ENCODE peak calls at places on chromosomes 7 and 10, in seven cellular contexts. One of them, this sample, is unnamed.

GRCh38 chr7:16564909-16565426 is 38.3 kb downstream of the LRRC72 start:
- DNase-seq in aorta: no peak
- DNase-seq in GM23248: peak; percentile 66
- DNase-seq in hepatocyte: peak; percentile 75
- DNase-seq in adipocyte: peak; percentile 84
- DNase-seq in mesendoderm: peak; percentile 79
- DNase-seq in neural progenitor cell: peak; percentile 60
- DNase-seq in this sample: no peak

GRCh38 chr7:21106296-21106732 is 319.6 kb upstream of the SP8 start:
- DNase-seq in mesendoderm: no peak
- DNase-seq in GM23248: no peak
- DNase-seq in neural progenitor cell: no peak
- DNase-seq in aorta: no peak
- DNase-seq in adipocyte: no peak
- DNase-seq in hepatocyte: no peak
- DNase-seq in this sample: no peak

GRCh38 chr10:69061305-69062161 is 26.4 kb upstream of the SRGN start:
- DNase-seq in GM23248: peak; percentile 98
- DNase-seq in adipocyte: peak; percentile 93
- DNase-seq in hepatocyte: peak; percentile 64
- DNase-seq in neural progenitor cell: no peak
- DNase-seq in aorta: no peak
- DNase-seq in mesendoderm: no peak
- DNase-seq in this sample: peak; percentile 83

GRCh38 chr10:55203874-55204273 is 402.8 kb upstream of the PCDH15 start:
- DNase-seq in aorta: no peak
- DNase-seq in adipocyte: no peak
- DNase-seq in hepatocyte: no peak
- DNase-seq in GM23248: no peak
- DNase-seq in mesendoderm: no peak
- DNase-seq in neural progenitor cell: no peak
- DNase-seq in this sample: no peak

GRCh38 chr10:119438717-119439116 is 103.8 kb downstream of the RGS10 start:
- DNase-seq in neural progenitor cell: no peak
- DNase-seq in hepatocyte: no peak
- DNase-seq in adipocyte: no peak
- DNase-seq in GM23248: no peak
- DNase-seq in aorta: no peak
- DNase-seq in mesendoderm: no peak
- DNase-seq in this sample: no peak

GRCh38 chr10:74078037-74078436 is 72.6 kb downstream of the AP3M1 start:
- DNase-seq in GM23248: peak; percentile 57
- DNase-seq in adipocyte: no peak
- DNase-seq in hepatocyte: no peak
- DNase-seq in aorta: no peak
- DNase-seq in mesendoderm: no peak
- DNase-seq in neural progenitor cell: no peak
- DNase-seq in this sample: no peak

GRCh38 chr10:557792-558328 is 131.6 kb downstream of the DIP2C start:
- DNase-seq in adipocyte: no peak
- DNase-seq in hepatocyte: no peak
- DNase-seq in neural progenitor cell: no peak
- DNase-seq in aorta: no peak
- DNase-seq in mesendoderm: peak; percentile 37
- DNase-seq in GM23248: peak; percentile 30
- DNase-seq in this sample: no peak

GRCh38 chr7:21044384-21044783 is 257.7 kb upstream of the SP8 start:
- DNase-seq in aorta: no peak
- DNase-seq in adipocyte: no peak
- DNase-seq in GM23248: no peak
- DNase-seq in neural progenitor cell: no peak
- DNase-seq in hepatocyte: no peak
- DNase-seq in mesendoderm: no peak
- DNase-seq in this sample: no peak

GRCh38 chr10:60681103-60681502 is 97.2 kb upstream of the CDK1 start:
- DNase-seq in hepatocyte: no peak
- DNase-seq in neural progenitor cell: no peak
- DNase-seq in adipocyte: no peak
- DNase-seq in mesendoderm: peak; percentile 52
- DNase-seq in aorta: no peak
- DNase-seq in GM23248: no peak
- DNase-seq in this sample: no peak

GRCh38 chr10:126101744-126102143 is 205.4 kb downstream of the FANK1 start:
- DNase-seq in adipocyte: no peak
- DNase-seq in mesendoderm: no peak
- DNase-seq in GM23248: no peak
- DNase-seq in neural progenitor cell: no peak
- DNase-seq in hepatocyte: no peak
- DNase-seq in aorta: no peak
- DNase-seq in this sample: peak; percentile 59

GRCh38 chr7:36315309-36315948 is 74.2 kb upstream of the ANLN start:
- DNase-seq in aorta: no peak
- DNase-seq in neural progenitor cell: no peak
- DNase-seq in adipocyte: no peak
- DNase-seq in mesendoderm: peak; percentile 61
- DNase-seq in GM23248: peak; percentile 23
- DNase-seq in hepatocyte: no peak
- DNase-seq in this sample: no peak

DNA sequence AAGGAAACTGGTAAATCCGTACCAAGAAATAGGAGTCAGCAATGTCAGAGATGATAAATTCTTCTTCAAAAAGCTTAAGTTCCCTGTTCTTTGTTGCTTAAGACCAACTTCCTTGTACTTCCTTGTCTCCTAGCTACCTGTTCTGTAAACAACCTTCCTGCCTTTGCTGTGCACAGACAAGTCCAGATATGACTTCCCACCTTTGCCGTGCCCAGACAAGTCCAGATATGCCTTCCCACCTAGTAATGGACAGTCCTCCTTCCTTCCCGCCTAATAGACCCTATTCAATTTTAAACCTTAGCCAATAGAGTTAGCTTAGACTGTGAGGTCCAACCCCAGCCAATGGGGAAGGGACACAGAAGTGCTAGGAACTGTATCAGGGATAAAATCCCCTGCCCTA is 2.5 kb upstream of the ZNF33A start:
- DNase-seq in mesendoderm: no peak
- DNase-seq in hepatocyte: no peak
- DNase-seq in aorta: no peak
- DNase-seq in GM23248: no peak
- DNase-seq in adipocyte: no peak
- DNase-seq in neural progenitor cell: no peak
- DNase-seq in this sample: no peak
- H3K27me3 ChIP-seq in mesendoderm: no peaks in the 10 kb centered on the region
- H3K27me3 ChIP-seq in hepatocyte: no peaks in the 10 kb centered on the region
- H3K27me3 ChIP-seq in aorta: no peaks in the 10 kb centered on the region
- H3K27me3 ChIP-seq in GM23248: no peaks in the 10 kb centered on the region
- H3K27me3 ChIP-seq in adipocyte: no peaks in the 10 kb centered on the region
- H3K27me3 ChIP-seq in neural progenitor cell: no peaks in the 10 kb centered on the region
- H3K27me3 ChIP-seq in this sample: no peaks in the 10 kb centered on the region

GRCh38 chr7:155363146-155363539 is 65.5 kb downstream of the INSIG1 start:
- DNase-seq in neural progenitor cell: no peak
- DNase-seq in hepatocyte: no peak
- DNase-seq in GM23248: no peak
- DNase-seq in adipocyte: no peak
- DNase-seq in mesendoderm: no peak
- DNase-seq in aorta: peak; percentile 62
- DNase-seq in this sample: no peak

GRCh38 chr7:155362380-155363145 is 64.9 kb downstream of the INSIG1 start:
- DNase-seq in GM23248: no peak
- DNase-seq in adipocyte: no peak
- DNase-seq in hepatocyte: no peak
- DNase-seq in neural progenitor cell: no peak
- DNase-seq in aorta: peak; percentile 37
- DNase-seq in mesendoderm: no peak
- DNase-seq in this sample: no peak

GRCh38 chr7:155360495-155361362 is 63.1 kb downstream of the INSIG1 start:
- DNase-seq in mesendoderm: no peak
- DNase-seq in neural progenitor cell: no peak
- DNase-seq in aorta: peak; percentile 40
- DNase-seq in adipocyte: no peak
- DNase-seq in GM23248: no peak
- DNase-seq in hepatocyte: no peak
- DNase-seq in this sample: no peak

GRCh38 chr7:155361947-155362346 is 64.3 kb downstream of the INSIG1 start:
- DNase-seq in hepatocyte: no peak
- DNase-seq in adipocyte: no peak
- DNase-seq in neural progenitor cell: no peak
- DNase-seq in mesendoderm: no peak
- DNase-seq in aorta: peak; percentile 20
- DNase-seq in GM23248: no peak
- DNase-seq in this sample: no peak

DNA sequence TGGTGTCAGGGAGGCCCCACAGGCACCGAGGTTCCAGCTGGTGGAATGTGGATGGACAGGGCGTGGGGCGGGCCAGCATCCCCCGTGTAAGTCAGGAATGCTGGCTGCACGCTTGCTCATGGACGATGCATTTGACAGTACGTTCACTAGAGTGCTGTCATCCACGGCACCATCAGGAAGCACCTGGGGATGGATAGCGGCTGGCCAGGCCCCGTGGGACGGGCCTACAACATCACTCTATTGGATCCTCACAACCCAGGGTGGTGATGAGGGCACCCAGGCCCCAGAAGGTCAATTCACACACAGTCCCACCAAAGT is 63.6 kb downstream of the INSIG1 start:
- DNase-seq in mesendoderm: no peak
- DNase-seq in GM23248: no peak
- DNase-seq in hepatocyte: no peak
- DNase-seq in neural progenitor cell: no peak
- DNase-seq in aorta: peak; percentile 27
- DNase-seq in adipocyte: no peak
- DNase-seq in this sample: no peak
- H3K27me3 ChIP-seq in mesendoderm: no peaks in the 10 kb centered on the region
- H3K27me3 ChIP-seq in GM23248: peaks cover 15% of the 10 kb centered on the region
- H3K27me3 ChIP-seq in hepatocyte: peaks cover 63% of the 10 kb centered on the region
- H3K27me3 ChIP-seq in neural progenitor cell: peaks cover 94% of the 10 kb centered on the region
- H3K27me3 ChIP-seq in aorta: no peaks in the 10 kb centered on the region
- H3K27me3 ChIP-seq in adipocyte: peaks cover 80% of the 10 kb centered on the region
- H3K27me3 ChIP-seq in this sample: no peaks in the 10 kb centered on the region

DNA sequence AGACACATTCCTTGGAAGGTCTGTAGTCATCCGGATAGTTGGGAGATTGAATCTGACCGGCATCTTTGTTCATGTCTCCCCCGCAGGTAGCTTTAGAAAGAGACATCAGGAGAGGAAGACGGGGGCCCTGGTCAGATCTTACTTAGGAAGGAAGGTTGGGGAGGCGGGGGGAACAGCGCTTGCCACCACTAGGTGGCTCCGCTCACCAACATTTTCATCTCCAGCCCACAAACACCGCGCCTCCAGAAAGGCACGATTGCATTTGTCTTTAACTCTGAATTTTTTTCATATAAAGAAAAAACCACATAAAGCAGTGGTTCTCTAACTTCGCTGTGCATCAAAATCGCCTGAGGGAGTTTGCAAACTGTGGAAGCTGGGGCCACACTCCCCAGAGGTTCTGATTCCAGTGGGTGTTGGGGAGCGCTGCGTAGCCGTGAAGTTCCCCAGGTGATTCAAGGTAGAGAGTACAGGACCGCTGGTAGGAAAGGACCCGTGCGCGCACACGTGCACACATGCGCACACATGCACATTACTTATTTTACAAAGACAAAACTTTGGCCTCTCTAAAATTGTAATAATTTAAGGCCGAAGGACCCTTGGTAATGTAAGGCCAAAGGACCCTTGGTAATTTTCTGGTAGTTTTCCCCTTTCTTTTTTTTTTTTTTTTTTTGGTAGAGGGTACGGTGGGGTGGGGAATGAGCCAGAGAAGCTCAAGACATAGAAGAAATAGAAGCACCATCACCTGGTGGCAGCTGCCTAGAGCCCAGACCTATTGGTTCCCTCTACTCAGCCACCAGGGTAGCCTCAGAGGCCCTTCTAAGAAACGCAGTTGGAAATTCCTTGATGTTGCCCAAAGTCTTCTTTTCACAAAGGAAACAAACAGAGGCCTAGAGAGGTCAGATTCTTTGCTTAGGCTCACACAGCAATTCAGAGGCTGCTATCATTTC is 37.4 kb upstream of the OPALIN start:
- DNase-seq in neural progenitor cell: peak; percentile 79
- DNase-seq in GM23248: peak; percentile 85
- DNase-seq in hepatocyte: peak; percentile 87
- DNase-seq in mesendoderm: peak; percentile 76
- DNase-seq in aorta: peak; percentile 83
- DNase-seq in adipocyte: peak; percentile 87
- DNase-seq in this sample: peak; percentile 78
- H3K27me3 ChIP-seq in neural progenitor cell: peaks cover 8% of the 10 kb centered on the region
- H3K27me3 ChIP-seq in GM23248: peaks cover 54% of the 10 kb centered on the region
- H3K27me3 ChIP-seq in hepatocyte: peaks cover 43% of the 10 kb centered on the region
- H3K27me3 ChIP-seq in mesendoderm: no peaks in the 10 kb centered on the region
- H3K27me3 ChIP-seq in aorta: no peaks in the 10 kb centered on the region
- H3K27me3 ChIP-seq in adipocyte: peaks cover 75% of the 10 kb centered on the region
- H3K27me3 ChIP-seq in this sample: no peaks in the 10 kb centered on the region

GRCh38 chr10:32175629-32176028 is 119.4 kb upstream of the KIF5B start:
- DNase-seq in aorta: no peak
- DNase-seq in mesendoderm: no peak
- DNase-seq in neural progenitor cell: no peak
- DNase-seq in GM23248: no peak
- DNase-seq in adipocyte: no peak
- DNase-seq in hepatocyte: no peak
- DNase-seq in this sample: no peak

GRCh38 chr10:32182476-32182875 is 126.3 kb upstream of the KIF5B start:
- DNase-seq in neural progenitor cell: no peak
- DNase-seq in aorta: no peak
- DNase-seq in GM23248: no peak
- DNase-seq in adipocyte: no peak
- DNase-seq in mesendoderm: no peak
- DNase-seq in hepatocyte: no peak
- DNase-seq in this sample: no peak

GRCh38 chr10:32179836-32180235 is 123.6 kb upstream of the KIF5B start:
- DNase-seq in neural progenitor cell: no peak
- DNase-seq in GM23248: no peak
- DNase-seq in hepatocyte: no peak
- DNase-seq in adipocyte: no peak
- DNase-seq in mesendoderm: no peak
- DNase-seq in aorta: no peak
- DNase-seq in this sample: no peak

DNA sequence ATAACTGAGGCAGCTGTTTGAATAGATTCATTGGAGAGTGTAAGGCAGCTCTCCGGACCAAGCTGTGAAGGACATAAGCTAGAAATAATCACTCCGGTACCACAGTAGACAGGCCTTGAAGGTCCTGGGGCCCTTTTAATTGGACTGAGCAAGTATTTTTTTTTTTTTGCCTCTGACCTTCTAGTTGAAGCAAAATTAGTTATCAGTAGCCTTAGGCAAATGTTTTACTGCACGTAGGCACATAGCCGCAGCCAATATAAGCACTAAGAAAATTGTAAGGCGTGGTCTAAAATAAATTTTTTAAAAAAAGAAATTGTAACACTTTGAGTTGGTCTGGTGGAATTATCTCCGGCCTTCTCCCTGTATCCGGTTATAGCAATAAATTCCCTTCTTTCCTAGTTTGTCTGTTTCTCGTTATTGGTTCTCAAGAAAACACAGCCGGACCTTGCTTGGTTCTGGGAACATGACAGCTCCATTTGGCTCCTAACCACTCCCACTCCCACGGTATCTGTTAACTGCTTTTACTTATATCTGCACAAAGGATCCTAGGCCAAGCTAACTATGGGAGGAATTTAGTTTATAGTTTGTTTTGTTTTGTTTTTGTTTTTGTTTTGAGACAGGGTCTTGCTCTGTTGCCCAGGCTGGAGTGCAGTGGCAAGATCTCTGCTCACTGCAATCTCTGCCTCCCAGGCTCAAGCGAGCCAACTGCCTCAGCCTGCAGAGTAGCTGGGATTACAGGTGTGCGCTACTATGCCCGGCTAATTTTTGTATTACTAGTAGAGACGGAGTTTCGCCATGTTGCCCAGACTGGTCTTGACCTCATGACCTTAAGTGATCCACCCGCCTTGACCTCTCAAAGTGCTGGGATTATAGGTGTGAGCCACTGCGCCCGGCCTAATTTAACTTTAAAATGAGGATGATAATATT is 124.4 kb upstream of the KIF5B start:
- DNase-seq in GM23248: no peak
- DNase-seq in hepatocyte: no peak
- DNase-seq in aorta: no peak
- DNase-seq in adipocyte: peak; percentile 12
- DNase-seq in neural progenitor cell: no peak
- DNase-seq in mesendoderm: no peak
- DNase-seq in this sample: no peak
- H3K27me3 ChIP-seq in GM23248: no peaks in the 10 kb centered on the region
- H3K27me3 ChIP-seq in hepatocyte: no peaks in the 10 kb centered on the region
- H3K27me3 ChIP-seq in aorta: no peaks in the 10 kb centered on the region
- H3K27me3 ChIP-seq in adipocyte: no peaks in the 10 kb centered on the region
- H3K27me3 ChIP-seq in neural progenitor cell: no peaks in the 10 kb centered on the region
- H3K27me3 ChIP-seq in mesendoderm: no peaks in the 10 kb centered on the region
- H3K27me3 ChIP-seq in this sample: no peaks in the 10 kb centered on the region

This sample was measured in right atrium auricular region.